ENCODE peak calls at places on chromosomes 5 and 9, in ten cellular contexts. O is stimulated activated CD8-positive, alpha-beta memory T cell treated with anti-CD3 and anti-CD28 coated beads, Interleukin-2, amount 100 ng/mL, for 1 hour; W is islet precursor cell; L is NCI-H510A treated with DMSO at 0.1 percent for 48 hours; C is activated naive CD4-positive, alpha-beta T cell treated with anti-CD3 and anti-CD28 coated beads, Interleukin-2, amount 50 U/mL, for 72 hours; A is left ventricle myocardium inferior; S is stimulated activated CD4-positive, alpha-beta T cell treated with anti-CD3 and anti-CD28 coated beads, TNF-alpha, amount 100 ng/mL, for 1 hour; Q is SJSA1; I is NCI-H774; J is substantia nigra. E is an unnamed sample.

GRCh38 chr5:169581580-169582227 is 1.9 kb upstream of the SPDL1 start:
- DNase-seq in Q (peak; percentile 70), W (peak; percentile 66), S (peak; percentile 10), L (peak; percentile 15), C (no peak), I (peak; percentile 4), O (peak; percentile 29), A (no peak), J (no peak), E (peak; percentile 36)

GRCh38 chr9:18269561-18269960 is 204.4 kb upstream of the ADAMTSL1 start:
- DNase-seq in O (no peak), C (no peak), I (no peak), A (no peak), L (no peak), Q (no peak), S (no peak), W (no peak), J (no peak), E (no peak)

GRCh38 chr9:93591706-93592388 is 15.5 kb downstream of the PHF2 start:
- DNase-seq in L (no peak), S (no peak), C (no peak), Q (no peak), I (no peak), J (no peak), W (peak; percentile 53), A (no peak), O (no peak), E (no peak)

GRCh38 chr9:77910216-77910615 is 121.4 kb downstream of the GNAQ start:
- DNase-seq in L (no peak), C (no peak), A (no peak), I (no peak), J (no peak), O (no peak), Q (no peak), S (no peak), W (no peak), E (no peak)

GRCh38 chr5:150124596-150124995 is 31.0 kb downstream of the PDGFRB start:
- DNase-seq in J (no peak), Q (no peak), O (no peak), W (no peak), S (no peak), A (no peak), I (no peak), L (no peak), C (no peak), E (no peak)

GRCh38 chr5:110258460-110258859 is 468.0 kb downstream of the TMEM232 start:
- DNase-seq in A (no peak), C (no peak), S (no peak), W (peak; percentile 87), J (no peak), L (no peak), I (peak; percentile 63), O (no peak), Q (peak; percentile 11), E (no peak)

GRCh38 chr5:139494832-139495231 is 12.3 kb upstream of the STING1 start:
- DNase-seq in L (no peak), I (no peak), O (no peak), C (no peak), J (no peak), S (no peak), A (no peak), W (no peak), Q (no peak), E (no peak)

GRCh38 chr9:132485454-132485853 is 75.4 kb downstream of the CFAP77 start:
- DNase-seq in L (peak; percentile 71), A (no peak), S (no peak), Q (no peak), O (no peak), J (no peak), C (no peak), I (peak; percentile 82), W (no peak), E (no peak)

GRCh38 chr5:324736-325612 is 3.5 kb downstream of the AHRR start:
- DNase-seq in S (no peak), L (no peak), J (no peak), C (no peak), I (no peak), O (no peak), W (no peak), A (no peak), Q (no peak), E (no peak)

GRCh38 chr9:89720721-89721660 is 116.2 kb downstream of the GADD45G start:
- DNase-seq in W (no peak), I (no peak), C (no peak), A (no peak), J (no peak), Q (no peak), O (no peak), S (no peak), L (peak; percentile 42), E (no peak)

GRCh38 chr9:129307227-129307970 is 129.3 kb upstream of the IER5L start:
- DNase-seq in W (no peak), Q (no peak), J (no peak), S (no peak), O (no peak), I (no peak), C (peak; percentile 4), L (peak; percentile 50), A (no peak), E (no peak)

GRCh38 chr5:39498247-39498952 is 73.6 kb upstream of the DAB2 start:
- DNase-seq in O (no peak), A (no peak), Q (no peak), L (no peak), C (no peak), W (no peak), I (no peak), S (no peak), J (no peak), E (no peak)

GRCh38 chr5:144566747-144567415 is 396.2 kb downstream of the KCTD16 start:
- DNase-seq in O (no peak), C (no peak), A (no peak), S (no peak), Q (peak; percentile 64), I (no peak), W (peak; percentile 71), J (no peak), L (no peak), E (no peak)

GRCh38 chr5:372911-373709 is 51.6 kb downstream of the AHRR start:
- DNase-seq in L (no peak), Q (no peak), C (peak; percentile 64), W (no peak), A (no peak), J (no peak), O (no peak), I (no peak), S (no peak), E (no peak)

GRCh38 chr5:114070093-114070722 is 291.7 kb upstream of the KCNN2 start:
- DNase-seq in I (no peak), W (no peak), L (no peak), A (no peak), C (no peak), S (no peak), Q (no peak), O (no peak), J (no peak), E (no peak)

GRCh38 chr9:90943341-90943740 is 141.7 kb downstream of the SYK start:
- DNase-seq in O (no peak), A (no peak), J (no peak), S (no peak), W (no peak), I (no peak), Q (peak; percentile 11), C (no peak), L (no peak), E (no peak)

GRCh38 chr5:72093231-72093630 is 14.0 kb upstream of the MAP1B start:
- DNase-seq in Q (peak; percentile 19), L (no peak), S (no peak), A (no peak), O (no peak), I (no peak), W (no peak), J (no peak), C (no peak), E (no peak)

GRCh38 chr9:36306481-36307306 is 48.4 kb upstream of the GNE start:
- DNase-seq in I (no peak), L (no peak), O (no peak), J (no peak), W (no peak), Q (no peak), A (no peak), S (no peak), C (no peak), E (no peak)

GRCh38 chr5:143435207-143435657 is 31.7 kb upstream of the NR3C1 start:
- DNase-seq in J (no peak), W (no peak), Q (peak; percentile 32), A (no peak), C (no peak), I (no peak), O (no peak), S (no peak), L (no peak), E (no peak)

E was measured in frontal cortex.